ENCODE peak calls at places on chromosomes 11 and 22, in ten cellular contexts. B is fibroblast of lung; E is colonic mucosa; P is osteoblast; M is stomach; X is CD8-positive, alpha-beta T cell; R is right atrium auricular region; I is heart right ventricle; V is tibial artery; Z is gastrocnemius medialis. O is an unnamed sample. For H3K4me1, the result is how much of the 10 kb centered on the place peaks cover.

GRCh38 chr22:38239101-38239761 is 33.6 kb downstream of the TMEM184B start:
- DNase-seq in I (no peak), X (no peak), R (no peak), V (peak), M (no peak), B (peak), P (peak), E (no peak), Z (peak), O (peak)

GRCh38 chr11:66568124-66568916 is at the start of gene CTSF:
- DNase-seq in R (peak), X (peak), M (peak), Z (peak), V (peak), I (peak), B (peak), E (peak), P (peak), O (peak)

GRCh38 chr11:96054870-96055705 is 131.2 kb upstream of the MTMR2 start:
- DNase-seq in E (no peak), R (no peak), P (no peak), B (peak), Z (no peak), M (no peak), I (no peak), V (no peak), X (no peak), O (no peak)

GRCh38 chr11:7605544-7605943 is 67.8 kb downstream of the CYB5R2 start:
- DNase-seq in P (no peak), Z (no peak), V (no peak), R (no peak), X (no peak), M (peak), I (no peak), B (no peak), E (no peak), O (no peak)

GRCh38 chr11:132438418-132438817 is 1068.0 kb downstream of the NTM start:
- DNase-seq in X (no peak), R (no peak), B (no peak), E (no peak), I (no peak), M (no peak), V (no peak), P (no peak), Z (no peak), O (no peak)

GRCh38 chr22:43992331-43992821 is 31.7 kb upstream of the PARVB start:
- DNase-seq in M (no peak), E (no peak), P (peak), Z (no peak), X (no peak), B (peak), V (no peak), I (no peak), R (no peak), O (no peak)

GRCh38 chr11:67468509-67468834 is 579 bp downstream of the TMEM134 start:
- DNase-seq in Z (no peak), P (no peak), E (peak), R (no peak), V (no peak), X (no peak), B (no peak), I (no peak), M (no peak), O (no peak)

GRCh38 chr11:63813035-63813562 is at the start of gene SPINDOC:
- DNase-seq in Z (peak), V (peak), X (peak), M (peak), R (peak), B (peak), P (peak), I (peak), E (peak), O (peak)

GRCh38 chr11:65606876-65607613 is 7.0 kb downstream of the MAP3K11 start:
- DNase-seq in X (no peak), P (peak), E (peak), B (peak), V (peak), I (peak), Z (peak), R (peak), M (peak), O (peak)

GRCh38 chr22:31127181-31127772 is 4.5 kb downstream of the INPP5J start:
- DNase-seq in M (no peak), X (no peak), Z (no peak), I (no peak), E (no peak), B (no peak), P (peak), V (no peak), R (no peak), O (no peak)

GRCh38 chr11:103396237-103396636 is 287.0 kb downstream of the DYNC2H1 start:
- DNase-seq in Z (no peak), R (no peak), P (no peak), X (no peak), V (no peak), I (no peak), M (no peak), E (no peak), B (no peak), O (no peak)

GRCh38 chr22:49327411-49327810 is 500.3 kb downstream of the BRD1 start:
- DNase-seq in X (no peak), P (peak), I (no peak), E (no peak), R (peak), V (no peak), B (no peak), Z (no peak), M (peak), O (no peak)

GRCh38 chr11:109865558-109866186 is 227.5 kb upstream of the ZC3H12C start:
- DNase-seq in Z (no peak), R (no peak), M (no peak), B (no peak), V (no peak), P (no peak), E (peak), I (peak), X (no peak), O (no peak)

GRCh38 chr11:67464411-67465189 is 4.5 kb downstream of the TMEM134 start:
- DNase-seq in X (peak), P (peak), V (peak), B (peak), I (peak), M (peak), E (peak), Z (peak), R (peak), O (peak)

GRCh38 chr11:85752890-85753581 is 57.9 kb downstream of the SYTL2 start:
- DNase-seq in V (no peak), R (no peak), X (peak), B (no peak), I (no peak), E (peak), Z (peak), M (peak), P (no peak), O (no peak)

GRCh38 chr22:40512426-40513136 is 123.9 kb downstream of the MRTFA start:
- DNase-seq in I (no peak), E (no peak), B (peak), P (peak), Z (peak), V (peak), X (no peak), M (no peak), R (no peak), O (no peak)

GRCh38 chr11:790721-791564 is 1.1 kb upstream of the CEND1 start:
- DNase-seq in V (no peak), P (peak), I (peak), X (no peak), B (peak), E (no peak), R (no peak), Z (no peak), M (no peak), O (peak)

GRCh38 chr11:123084454-123084853 is 22.5 kb upstream of the HSPA8 start:
- DNase-seq in E (no peak), I (no peak), V (no peak), X (no peak), Z (no peak), M (no peak), B (no peak), P (no peak), R (peak), O (no peak)

DNA sequence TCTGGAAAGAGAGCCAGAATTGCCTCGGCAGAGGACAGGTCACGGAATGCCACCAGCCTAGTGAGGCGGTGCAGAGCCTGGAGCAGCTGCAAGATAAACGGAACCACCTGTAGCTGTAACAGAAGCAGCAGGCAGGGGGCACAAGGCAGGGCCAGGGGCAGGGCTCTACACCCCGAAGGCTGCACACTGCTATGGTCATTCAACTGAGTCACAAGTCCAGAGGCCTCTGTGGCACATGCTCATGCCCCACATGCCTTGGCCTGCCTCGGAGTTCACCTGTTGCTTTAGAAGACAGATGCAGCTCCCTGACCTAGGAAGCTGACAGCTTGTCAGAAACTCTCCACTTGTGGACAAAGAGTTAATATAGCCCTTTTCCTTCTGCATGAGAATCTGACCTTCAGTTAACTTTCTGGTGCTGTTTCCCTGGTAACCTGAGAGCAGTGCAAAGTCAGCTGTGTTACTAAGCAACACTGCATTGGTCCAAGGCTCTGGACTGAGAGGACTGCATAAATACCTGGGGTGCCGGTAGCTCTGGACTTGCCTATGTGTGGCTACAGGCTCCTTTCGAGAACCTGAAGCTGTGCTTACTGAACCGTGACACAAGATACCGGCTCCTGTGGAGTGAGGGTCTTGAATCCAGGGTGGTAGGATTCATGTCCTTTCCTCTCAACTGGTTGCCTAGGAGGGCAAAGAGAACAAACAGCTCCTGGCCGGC is 10.5 kb downstream of the COMMD9 start:
- DNase-seq in B (peak), M (no peak), X (no peak), E (peak), V (no peak), I (no peak), P (no peak), R (no peak), Z (no peak), O (no peak)
- H3K4me1 ChIP-seq in B (under half), M (under half), X (under half), E (under half), V (under half), I (under half), P (under half), R (under half), Z (under half), O (under half)

GRCh38 chr22:27797793-27798525 is 3.6 kb downstream of the MN1 start:
- DNase-seq in R (no peak), M (no peak), P (peak), B (no peak), V (no peak), I (no peak), E (no peak), Z (peak), X (no peak), O (peak)

GRCh38 chr22:27796829-27797792 is 4.4 kb downstream of the MN1 start:
- DNase-seq in M (no peak), B (no peak), X (no peak), E (no peak), P (peak), I (no peak), V (no peak), Z (peak), R (no peak), O (peak)

GRCh38 chr22:27794244-27794643 is 7.3 kb downstream of the MN1 start:
- DNase-seq in X (no peak), R (no peak), B (no peak), P (peak), V (no peak), E (no peak), Z (no peak), M (no peak), I (no peak), O (no peak)

GRCh38 chr22:27795053-27795452 is 6.5 kb downstream of the MN1 start:
- DNase-seq in B (no peak), I (no peak), X (no peak), V (no peak), Z (no peak), R (no peak), P (peak), M (no peak), E (no peak), O (no peak)

DNA sequence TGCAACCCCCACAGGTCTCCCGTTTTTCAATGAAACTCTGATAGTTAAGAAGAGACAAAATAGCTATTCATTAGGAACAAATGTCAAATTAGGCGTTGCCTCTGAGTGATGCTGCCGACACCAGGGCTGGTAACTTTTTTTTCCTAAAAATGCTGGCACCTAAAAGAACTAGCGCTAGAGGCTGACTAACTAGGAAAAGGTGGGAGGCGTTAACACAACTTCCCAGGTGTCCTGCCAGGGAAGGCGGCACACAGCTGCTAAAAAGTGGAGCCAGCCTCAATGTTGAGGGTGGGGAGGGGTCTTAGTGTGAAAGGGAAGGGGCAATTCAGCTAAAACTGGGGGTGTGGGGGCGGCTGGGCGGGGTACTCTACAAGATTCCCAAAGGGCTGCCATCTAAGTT is 5.4 kb downstream of the MN1 start:
- DNase-seq in P (no peak), Z (no peak), I (no peak), R (no peak), E (no peak), X (no peak), M (no peak), B (no peak), V (no peak), O (no peak)
- H3K4me3 ChIP-seq in P (no peak), Z (no peak), I (peak), R (peak), E (no peak), X (no peak), M (no peak), B (peak), V (peak), O (no peak)

DNA sequence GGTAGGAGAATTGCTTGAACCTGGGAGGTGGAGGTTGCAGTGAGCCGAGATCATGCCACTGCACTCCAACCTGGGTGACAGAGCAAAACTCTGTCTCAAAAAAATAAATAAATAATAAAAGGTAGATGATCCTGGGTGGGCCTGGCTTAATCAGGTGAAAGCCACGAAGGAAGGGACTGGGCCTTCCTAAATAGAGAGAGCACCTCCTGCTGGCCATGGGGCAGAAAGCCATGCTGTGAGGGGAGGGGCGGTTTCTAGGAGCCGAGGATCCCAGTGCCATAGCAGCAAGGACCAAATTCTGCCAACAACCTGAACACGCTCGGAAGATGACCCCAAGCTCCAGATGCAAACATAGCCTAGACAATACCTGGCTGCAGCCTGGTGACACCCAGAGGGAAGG is 24.5 kb upstream of the DGKZ start:
- DNase-seq in E (peak), Z (no peak), P (peak), V (no peak), M (no peak), I (no peak), B (peak), X (no peak), R (no peak), O (no peak)
- TF ChIP-seq CTCF in E (no peak), Z (no peak), P (peak), V (no peak), M (no peak), I (peak), B (peak), X (no peak), R (peak), O (no peak)

GRCh38 chr11:44730775-44731174 is 4.0 kb downstream of the TSPAN18 start:
- DNase-seq in B (no peak), Z (no peak), M (no peak), R (no peak), V (no peak), X (no peak), P (no peak), E (no peak), I (no peak), O (no peak)
- H3K4me1 ChIP-seq in B (under half), Z (under half), M (under half), R (under half), V (under half), X (under half), P (under half), E (under half), I (under half), O (under half)

O was measured in upper lobe of left lung.